ENCODE peak calls at places on chromosomes 7 and 10, in nine cellular contexts. One of them, this sample, is unnamed.
A peak's percentile ranks its signal among the peaks of the same experiment; 100 is the strongest.

GRCh38 chr7:151859948-151860685 is 16.8 kb downstream of the PRKAG2 start:
- DNase-seq in AG10803: no peak
- DNase-seq in mesendoderm: no peak
- DNase-seq in CD8-positive, alpha-beta T cell: no peak
- DNase-seq in BE2C: no peak
- DNase-seq in psoas muscle: no peak
- DNase-seq in fibroblast of mammary gland: no peak
- DNase-seq in skeletal muscle cell: no peak
- DNase-seq in tibial nerve: no peak
- DNase-seq in this sample: no peak

GRCh38 chr7:78326870-78327269 is 528.3 kb downstream of the PHTF2 start:
- DNase-seq in psoas muscle: no peak
- DNase-seq in fibroblast of mammary gland: no peak
- DNase-seq in AG10803: peak; percentile 55
- DNase-seq in tibial nerve: no peak
- DNase-seq in BE2C: no peak
- DNase-seq in mesendoderm: no peak
- DNase-seq in skeletal muscle cell: no peak
- DNase-seq in CD8-positive, alpha-beta T cell: no peak
- DNase-seq in this sample: peak; percentile 8

GRCh38 chr10:132337019-132337418 is 5.0 kb downstream of the LRRC27 start:
- DNase-seq in psoas muscle: no peak
- DNase-seq in fibroblast of mammary gland: no peak
- DNase-seq in CD8-positive, alpha-beta T cell: no peak
- DNase-seq in skeletal muscle cell: no peak
- DNase-seq in BE2C: no peak
- DNase-seq in tibial nerve: no peak
- DNase-seq in AG10803: no peak
- DNase-seq in mesendoderm: no peak
- DNase-seq in this sample: no peak

GRCh38 chr10:3067045-3067858 is at the start of gene PFKP:
- DNase-seq in CD8-positive, alpha-beta T cell: peak; percentile 37
- DNase-seq in mesendoderm: no peak
- DNase-seq in fibroblast of mammary gland: no peak
- DNase-seq in AG10803: no peak
- DNase-seq in psoas muscle: peak; percentile 48
- DNase-seq in BE2C: peak; percentile 27
- DNase-seq in tibial nerve: no peak
- DNase-seq in skeletal muscle cell: no peak
- DNase-seq in this sample: no peak

GRCh38 chr10:71795248-71795647 is 21.9 kb upstream of the VSIR start:
- DNase-seq in CD8-positive, alpha-beta T cell: no peak
- DNase-seq in mesendoderm: peak; percentile 52
- DNase-seq in BE2C: no peak
- DNase-seq in AG10803: peak; percentile 16
- DNase-seq in skeletal muscle cell: no peak
- DNase-seq in psoas muscle: no peak
- DNase-seq in fibroblast of mammary gland: peak; percentile 22
- DNase-seq in tibial nerve: no peak
- DNase-seq in this sample: no peak

GRCh38 chr7:146772581-146772980 is 656.0 kb downstream of the CNTNAP2 start:
- DNase-seq in BE2C: peak; percentile 68
- DNase-seq in mesendoderm: peak; percentile 78
- DNase-seq in CD8-positive, alpha-beta T cell: no peak
- DNase-seq in psoas muscle: no peak
- DNase-seq in tibial nerve: no peak
- DNase-seq in fibroblast of mammary gland: no peak
- DNase-seq in AG10803: no peak
- DNase-seq in skeletal muscle cell: no peak
- DNase-seq in this sample: no peak

GRCh38 chr7:138001529-138002095 is at the start of gene CREB3L2:
- DNase-seq in psoas muscle: peak; percentile 71
- DNase-seq in AG10803: peak; percentile 73
- DNase-seq in CD8-positive, alpha-beta T cell: peak; percentile 46
- DNase-seq in skeletal muscle cell: no peak
- DNase-seq in tibial nerve: no peak
- DNase-seq in mesendoderm: peak; percentile 81
- DNase-seq in BE2C: peak; percentile 78
- DNase-seq in fibroblast of mammary gland: peak; percentile 47
- DNase-seq in this sample: no peak

GRCh38 chr7:31443457-31443856 is 70.4 kb upstream of the ITPRID1 start:
- DNase-seq in tibial nerve: no peak
- DNase-seq in CD8-positive, alpha-beta T cell: no peak
- DNase-seq in fibroblast of mammary gland: peak; percentile 48
- DNase-seq in mesendoderm: peak; percentile 91
- DNase-seq in skeletal muscle cell: no peak
- DNase-seq in AG10803: peak; percentile 42
- DNase-seq in psoas muscle: no peak
- DNase-seq in BE2C: no peak
- DNase-seq in this sample: peak; percentile 0

GRCh38 chr7:84193787-84194186 is 802 bp downstream of the SEMA3A start:
- DNase-seq in fibroblast of mammary gland: no peak
- DNase-seq in CD8-positive, alpha-beta T cell: no peak
- DNase-seq in psoas muscle: no peak
- DNase-seq in skeletal muscle cell: no peak
- DNase-seq in BE2C: no peak
- DNase-seq in AG10803: no peak
- DNase-seq in tibial nerve: no peak
- DNase-seq in mesendoderm: no peak
- DNase-seq in this sample: no peak
- H3K4me3 ChIP-seq in fibroblast of mammary gland: peak overlapping the region; percentile 58
- H3K4me3 ChIP-seq in CD8-positive, alpha-beta T cell: no peak overlapping the region
- H3K4me3 ChIP-seq in psoas muscle: no peak overlapping the region
- H3K4me3 ChIP-seq in skeletal muscle cell: peak overlapping the region; percentile 58
- H3K4me3 ChIP-seq in BE2C: peak overlapping the region; percentile 69
- H3K4me3 ChIP-seq in AG10803: peak overlapping the region; percentile 59
- H3K4me3 ChIP-seq in tibial nerve: peak overlapping the region; percentile 31
- H3K4me3 ChIP-seq in mesendoderm: no peak overlapping the region
- H3K4me3 ChIP-seq in this sample: peak overlapping the region; percentile 64

GRCh38 chr7:93198472-93198871 is 27.8 kb downstream of the HEPACAM2 start:
- DNase-seq in CD8-positive, alpha-beta T cell: no peak
- DNase-seq in tibial nerve: no peak
- DNase-seq in mesendoderm: no peak
- DNase-seq in skeletal muscle cell: no peak
- DNase-seq in BE2C: no peak
- DNase-seq in psoas muscle: no peak
- DNase-seq in AG10803: no peak
- DNase-seq in fibroblast of mammary gland: peak; percentile 3
- DNase-seq in this sample: no peak

GRCh38 chr7:93205046-93205445 is 21.2 kb downstream of the HEPACAM2 start:
- DNase-seq in BE2C: no peak
- DNase-seq in psoas muscle: no peak
- DNase-seq in tibial nerve: no peak
- DNase-seq in AG10803: no peak
- DNase-seq in CD8-positive, alpha-beta T cell: no peak
- DNase-seq in skeletal muscle cell: no peak
- DNase-seq in fibroblast of mammary gland: no peak
- DNase-seq in mesendoderm: no peak
- DNase-seq in this sample: no peak

GRCh38 chr7:93203496-93203895 is 22.8 kb downstream of the HEPACAM2 start:
- DNase-seq in fibroblast of mammary gland: no peak
- DNase-seq in mesendoderm: no peak
- DNase-seq in AG10803: no peak
- DNase-seq in BE2C: no peak
- DNase-seq in CD8-positive, alpha-beta T cell: no peak
- DNase-seq in tibial nerve: no peak
- DNase-seq in psoas muscle: no peak
- DNase-seq in skeletal muscle cell: no peak
- DNase-seq in this sample: no peak

GRCh38 chr7:93202594-93203273 is 23.5 kb downstream of the HEPACAM2 start:
- DNase-seq in AG10803: no peak
- DNase-seq in BE2C: no peak
- DNase-seq in CD8-positive, alpha-beta T cell: no peak
- DNase-seq in tibial nerve: no peak
- DNase-seq in fibroblast of mammary gland: no peak
- DNase-seq in skeletal muscle cell: no peak
- DNase-seq in psoas muscle: no peak
- DNase-seq in mesendoderm: no peak
- DNase-seq in this sample: no peak
- H3K4me3 ChIP-seq in AG10803: no peak overlapping the region
- H3K4me3 ChIP-seq in BE2C: no peak overlapping the region
- H3K4me3 ChIP-seq in CD8-positive, alpha-beta T cell: no peak overlapping the region
- H3K4me3 ChIP-seq in tibial nerve: no peak overlapping the region
- H3K4me3 ChIP-seq in fibroblast of mammary gland: no peak overlapping the region
- H3K4me3 ChIP-seq in skeletal muscle cell: no peak overlapping the region
- H3K4me3 ChIP-seq in psoas muscle: no peak overlapping the region
- H3K4me3 ChIP-seq in mesendoderm: no peak overlapping the region
- H3K4me3 ChIP-seq in this sample: no peak overlapping the region

DNA sequence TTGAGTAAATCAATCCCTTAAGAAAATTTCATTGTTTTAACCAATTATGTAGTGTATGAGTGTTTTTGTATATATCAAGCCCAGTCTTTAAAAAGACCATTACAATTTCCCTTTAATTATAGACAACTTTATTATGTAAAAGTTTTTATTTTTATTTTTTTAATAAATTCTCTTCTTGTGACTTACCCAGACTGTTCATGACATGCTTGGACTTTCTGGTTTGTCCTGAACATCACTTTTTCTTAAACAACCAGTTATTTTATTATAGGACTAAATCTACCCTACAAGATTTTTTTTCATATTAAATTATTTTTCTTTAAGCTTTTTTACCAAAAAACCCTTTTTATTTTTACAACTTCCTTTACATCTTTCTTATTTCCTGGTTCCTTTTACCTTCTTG is 410.4 kb downstream of the ATRNL1 start:
- DNase-seq in AG10803: no peak
- DNase-seq in tibial nerve: no peak
- DNase-seq in CD8-positive, alpha-beta T cell: no peak
- DNase-seq in mesendoderm: peak; percentile 44
- DNase-seq in skeletal muscle cell: no peak
- DNase-seq in psoas muscle: no peak
- DNase-seq in BE2C: no peak
- DNase-seq in fibroblast of mammary gland: peak; percentile 1
- DNase-seq in this sample: no peak
- H3K4me3 ChIP-seq in AG10803: no peak overlapping the region
- H3K4me3 ChIP-seq in tibial nerve: no peak overlapping the region
- H3K4me3 ChIP-seq in CD8-positive, alpha-beta T cell: no peak overlapping the region
- H3K4me3 ChIP-seq in mesendoderm: no peak overlapping the region
- H3K4me3 ChIP-seq in skeletal muscle cell: no peak overlapping the region
- H3K4me3 ChIP-seq in psoas muscle: no peak overlapping the region
- H3K4me3 ChIP-seq in BE2C: no peak overlapping the region
- H3K4me3 ChIP-seq in fibroblast of mammary gland: no peak overlapping the region
- H3K4me3 ChIP-seq in this sample: no peak overlapping the region

GRCh38 chr10:95742962-95743535 is 12.9 kb upstream of the ENTPD1 start:
- DNase-seq in skeletal muscle cell: no peak
- DNase-seq in mesendoderm: no peak
- DNase-seq in psoas muscle: no peak
- DNase-seq in AG10803: no peak
- DNase-seq in CD8-positive, alpha-beta T cell: no peak
- DNase-seq in tibial nerve: no peak
- DNase-seq in fibroblast of mammary gland: no peak
- DNase-seq in BE2C: no peak
- DNase-seq in this sample: no peak
- H3K4me3 ChIP-seq in skeletal muscle cell: no peak overlapping the region
- H3K4me3 ChIP-seq in mesendoderm: no peak overlapping the region
- H3K4me3 ChIP-seq in psoas muscle: no peak overlapping the region
- H3K4me3 ChIP-seq in AG10803: no peak overlapping the region
- H3K4me3 ChIP-seq in CD8-positive, alpha-beta T cell: no peak overlapping the region
- H3K4me3 ChIP-seq in tibial nerve: no peak overlapping the region
- H3K4me3 ChIP-seq in fibroblast of mammary gland: no peak overlapping the region
- H3K4me3 ChIP-seq in BE2C: no peak overlapping the region
- H3K4me3 ChIP-seq in this sample: no peak overlapping the region

DNA sequence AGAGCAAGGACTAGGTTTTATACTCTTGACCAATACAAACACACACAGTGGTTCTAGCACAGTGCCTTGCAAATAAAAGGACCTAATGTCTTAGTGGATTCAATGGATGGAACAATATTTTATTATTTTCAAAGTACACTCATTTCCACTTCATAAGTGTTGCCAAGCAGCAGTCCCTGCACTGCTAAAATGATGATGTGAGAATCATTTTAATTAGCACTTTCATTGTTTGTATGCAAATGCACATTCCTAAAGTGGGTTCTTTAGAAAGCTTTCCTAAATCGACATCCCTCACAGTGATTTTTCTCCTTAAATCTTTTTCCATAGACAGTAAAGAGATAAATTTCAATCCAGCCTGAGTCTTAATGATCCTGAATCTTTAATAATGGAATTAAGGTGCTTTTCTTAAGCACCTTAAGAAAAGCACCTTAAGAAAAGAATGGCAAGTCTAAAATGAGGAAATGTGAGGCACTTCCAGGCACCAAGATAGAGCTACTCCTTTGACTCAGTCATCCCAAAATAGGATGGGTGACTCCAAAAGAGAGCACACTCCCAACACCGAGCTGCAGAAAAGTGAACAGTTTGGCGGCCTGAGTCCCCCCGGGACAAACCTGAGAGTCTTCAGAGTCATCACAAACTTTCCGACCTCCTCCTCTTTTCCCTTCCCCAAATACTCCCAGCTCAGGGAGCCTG is 84.5 kb downstream of the SORBS1 start:
- DNase-seq in tibial nerve: no peak
- DNase-seq in skeletal muscle cell: no peak
- DNase-seq in fibroblast of mammary gland: no peak
- DNase-seq in CD8-positive, alpha-beta T cell: no peak
- DNase-seq in mesendoderm: peak; percentile 57
- DNase-seq in AG10803: no peak
- DNase-seq in psoas muscle: no peak
- DNase-seq in BE2C: no peak
- DNase-seq in this sample: no peak
- H3K4me3 ChIP-seq in tibial nerve: no peak overlapping the region
- H3K4me3 ChIP-seq in skeletal muscle cell: no peak overlapping the region
- H3K4me3 ChIP-seq in fibroblast of mammary gland: no peak overlapping the region
- H3K4me3 ChIP-seq in CD8-positive, alpha-beta T cell: no peak overlapping the region
- H3K4me3 ChIP-seq in mesendoderm: no peak overlapping the region
- H3K4me3 ChIP-seq in AG10803: no peak overlapping the region
- H3K4me3 ChIP-seq in psoas muscle: no peak overlapping the region
- H3K4me3 ChIP-seq in BE2C: no peak overlapping the region
- H3K4me3 ChIP-seq in this sample: no peak overlapping the region

This sample was measured in AG09309.